ENCODE peak calls at places on chromosomes 13 and 19, in six cellular contexts. N is BJ; L is thoracic aorta; D is fibroblast of pulmonary artery; I is A673; S is naive thymus-derived CD4-positive, alpha-beta T cell. H is an unnamed sample.

GRCh38 chr19:482186-483041 is 13.9 kb upstream of the MADCAM1 start:
- DNase-seq in N (no peak), L (no peak), D (no peak), I (no peak), S (no peak), H (no peak)

GRCh38 chr19:56149656-56150038 is 8.6 kb downstream of the ZNF444 start:
- DNase-seq in N (no peak), L (no peak), D (no peak), I (no peak), S (no peak), H (no peak)

GRCh38 chr13:44801990-44802389 is 187.3 kb downstream of the NUFIP1 start:
- DNase-seq in N (peak), L (no peak), D (peak), I (no peak), S (no peak), H (no peak)

GRCh38 chr19:9953802-9954542 is 17.7 kb upstream of the OLFM2 start:
- DNase-seq in N (no peak), L (no peak), D (no peak), I (peak), S (no peak), H (no peak)

GRCh38 chr19:3857449-3858003 is 11.3 kb downstream of the ZFR2 start:
- DNase-seq in N (no peak), L (no peak), D (no peak), I (no peak), S (no peak), H (peak)

GRCh38 chr19:19217110-19217509 is 5.4 kb downstream of the NCAN start:
- DNase-seq in N (no peak), L (no peak), D (peak), I (no peak), S (no peak), H (no peak)

GRCh38 chr19:38710928-38711725 is 33.1 kb downstream of the CAPN12 start:
- DNase-seq in N (no peak), L (no peak), D (no peak), I (no peak), S (no peak), H (no peak)

GRCh38 chr19:882871-883497 is 10.0 kb downstream of the MED16 start:
- DNase-seq in N (no peak), L (no peak), D (no peak), I (no peak), S (no peak), H (no peak)

GRCh38 chr19:19409235-19410030 is 4.0 kb downstream of the GATAD2A start:
- DNase-seq in N (no peak), L (no peak), D (no peak), I (no peak), S (no peak), H (no peak)

GRCh38 chr13:29435125-29435911 is 160.2 kb downstream of the SLC7A1 start:
- DNase-seq in N (peak), L (no peak), D (peak), I (no peak), S (no peak), H (no peak)

GRCh38 chr19:35977446-35978222 is 17.4 kb upstream of the SDHAF1 start:
- DNase-seq in N (no peak), L (no peak), D (no peak), I (peak), S (no peak), H (no peak)

GRCh38 chr13:51929699-51930098 is 67.9 kb downstream of the CCDC70 start:
- DNase-seq in N (no peak), L (no peak), D (no peak), I (no peak), S (no peak), H (no peak)

GRCh38 chr19:38283261-38283660 is 18.9 kb downstream of the SPINT2 start:
- DNase-seq in N (no peak), L (no peak), D (no peak), I (no peak), S (no peak), H (no peak)

GRCh38 chr13:33845572-33846305 is 27.8 kb downstream of the RFC3 start:
- DNase-seq in N (no peak), L (no peak), D (no peak), I (no peak), S (no peak), H (no peak)

GRCh38 chr19:30227071-30227621 is 145.0 kb upstream of the ZNF536 start:
- DNase-seq in N (no peak), L (no peak), D (peak), I (no peak), S (no peak), H (no peak)

GRCh38 chr19:30229524-30230174 is 142.5 kb upstream of the ZNF536 start:
- DNase-seq in N (no peak), L (no peak), D (no peak), I (no peak), S (no peak), H (no peak)

GRCh38 chr19:30227661-30228112 is 144.5 kb upstream of the ZNF536 start:
- DNase-seq in N (no peak), L (no peak), D (peak), I (peak), S (peak), H (no peak)

GRCh38 chr19:30228113-30228725 is 144.0 kb upstream of the ZNF536 start:
- DNase-seq in N (no peak), L (no peak), D (no peak), I (peak), S (no peak), H (no peak)

GRCh38 chr19:30228726-30229523 is 143.3 kb upstream of the ZNF536 start:
- DNase-seq in N (no peak), L (no peak), D (peak), I (no peak), S (no peak), H (no peak)
- H3K4me3 ChIP-seq in N (peak), L (peak), D (peak), I (peak), S (no peak), H (no peak)

DNA sequence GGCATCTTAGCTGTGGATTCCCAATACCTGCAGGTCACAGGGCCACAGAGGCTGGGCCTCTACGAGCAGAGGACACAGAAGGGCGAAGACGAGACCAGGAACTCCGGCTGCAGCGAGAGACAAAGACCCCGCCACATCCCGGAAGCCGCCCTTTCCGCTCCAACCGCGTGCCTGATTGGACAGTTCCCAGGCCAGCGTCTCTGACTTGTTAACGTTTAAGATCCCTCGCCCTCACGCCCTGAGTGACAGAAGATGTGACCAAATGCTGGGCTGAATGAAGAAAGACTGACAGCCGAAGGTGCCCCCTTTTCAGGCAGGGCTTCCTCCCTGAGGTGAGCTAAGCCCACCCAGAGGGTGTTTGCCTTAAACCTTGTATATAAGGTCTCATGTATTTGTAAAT is at the start of gene ZNF98:
- DNase-seq in N (no peak), L (no peak), D (peak), I (no peak), S (no peak), H (no peak)
- H3K4me3 ChIP-seq in N (no peak), L (peak), D (no peak), I (no peak), S (no peak), H (no peak)

GRCh38 chr19:13100031-13100588 is 2.5 kb downstream of the LYL1 start:
- DNase-seq in N (no peak), L (no peak), D (no peak), I (no peak), S (peak), H (peak)

GRCh38 chr19:13102416-13102665 is 317 bp downstream of the LYL1 start:
- DNase-seq in N (no peak), L (no peak), D (no peak), I (no peak), S (no peak), H (no peak)

GRCh38 chr19:13101590-13102415 is 855 bp downstream of the LYL1 start:
- DNase-seq in N (no peak), L (no peak), D (no peak), I (no peak), S (no peak), H (no peak)

GRCh38 chr19:13099073-13099999 is 3.3 kb downstream of the LYL1 start:
- DNase-seq in N (no peak), L (no peak), D (peak), I (no peak), S (peak), H (no peak)

DNA sequence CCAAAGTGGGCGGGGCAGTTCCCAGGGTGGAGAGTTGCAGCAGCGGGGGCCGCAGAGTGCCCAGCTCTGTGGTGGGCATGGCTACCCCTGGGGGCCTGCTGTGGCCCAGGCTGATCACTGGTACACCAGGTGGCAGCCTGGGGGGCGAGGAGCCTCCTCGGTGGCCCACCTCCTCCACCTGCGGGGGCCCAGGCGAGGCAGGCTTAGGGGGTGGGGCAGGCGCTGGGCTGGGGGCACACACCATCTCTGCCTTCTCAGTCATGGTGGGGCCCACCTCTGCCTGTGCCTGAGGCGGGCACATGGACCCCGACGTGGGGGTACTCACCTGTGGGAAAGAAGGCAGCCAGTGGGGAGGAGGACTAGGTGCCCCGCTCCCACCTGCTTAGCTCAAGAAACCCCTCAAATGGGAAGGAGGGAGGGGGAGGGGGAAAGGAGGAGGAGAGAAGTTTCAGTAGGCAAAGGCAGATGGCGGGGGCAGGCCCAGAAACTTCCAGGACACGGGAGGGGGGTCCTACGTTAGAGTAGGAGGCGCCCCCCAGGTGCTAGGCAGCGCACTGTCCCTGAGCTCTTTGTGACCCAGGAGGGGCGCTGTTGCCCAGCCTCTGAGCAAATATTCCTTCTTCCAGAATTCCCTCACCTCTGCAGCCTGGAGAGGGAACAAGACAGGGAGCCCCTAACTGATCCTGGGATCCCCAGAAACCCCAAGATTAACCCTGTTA is 1.6 kb downstream of the LYL1 start:
- DNase-seq in N (no peak), L (no peak), D (no peak), I (no peak), S (no peak), H (no peak)
- H3K4me3 ChIP-seq in N (no peak), L (peak), D (no peak), I (no peak), S (peak), H (peak)

GRCh38 chr13:101544979-101545378 is 92.5 kb downstream of the ITGBL1 start:
- DNase-seq in N (no peak), L (no peak), D (no peak), I (no peak), S (no peak), H (no peak)
- H3K4me3 ChIP-seq in N (no peak), L (no peak), D (no peak), I (no peak), S (no peak), H (no peak)

GRCh38 chr13:73231456-73231855 is 172.7 kb downstream of the KLF5 start:
- DNase-seq in N (no peak), L (no peak), D (no peak), I (peak), S (no peak), H (no peak)
- H3K4me3 ChIP-seq in N (no peak), L (no peak), D (no peak), I (no peak), S (no peak), H (no peak)

GRCh38 chr19:12636631-12637030 is 25.9 kb downstream of the ZNF791 start:
- DNase-seq in N (no peak), L (no peak), D (no peak), I (no peak), S (no peak), H (no peak)

GRCh38 chr19:12641456-12641855 is 25.1 kb downstream of the MAN2B1 start:
- DNase-seq in N (no peak), L (no peak), D (no peak), I (no peak), S (no peak), H (no peak)

GRCh38 chr19:12638611-12639182 is 27.8 kb downstream of the MAN2B1 start:
- DNase-seq in N (no peak), L (no peak), D (no peak), I (no peak), S (no peak), H (no peak)

GRCh38 chr19:12642506-12642905 is 24.0 kb downstream of the MAN2B1 start:
- DNase-seq in N (no peak), L (no peak), D (no peak), I (no peak), S (no peak), H (no peak)

DNA sequence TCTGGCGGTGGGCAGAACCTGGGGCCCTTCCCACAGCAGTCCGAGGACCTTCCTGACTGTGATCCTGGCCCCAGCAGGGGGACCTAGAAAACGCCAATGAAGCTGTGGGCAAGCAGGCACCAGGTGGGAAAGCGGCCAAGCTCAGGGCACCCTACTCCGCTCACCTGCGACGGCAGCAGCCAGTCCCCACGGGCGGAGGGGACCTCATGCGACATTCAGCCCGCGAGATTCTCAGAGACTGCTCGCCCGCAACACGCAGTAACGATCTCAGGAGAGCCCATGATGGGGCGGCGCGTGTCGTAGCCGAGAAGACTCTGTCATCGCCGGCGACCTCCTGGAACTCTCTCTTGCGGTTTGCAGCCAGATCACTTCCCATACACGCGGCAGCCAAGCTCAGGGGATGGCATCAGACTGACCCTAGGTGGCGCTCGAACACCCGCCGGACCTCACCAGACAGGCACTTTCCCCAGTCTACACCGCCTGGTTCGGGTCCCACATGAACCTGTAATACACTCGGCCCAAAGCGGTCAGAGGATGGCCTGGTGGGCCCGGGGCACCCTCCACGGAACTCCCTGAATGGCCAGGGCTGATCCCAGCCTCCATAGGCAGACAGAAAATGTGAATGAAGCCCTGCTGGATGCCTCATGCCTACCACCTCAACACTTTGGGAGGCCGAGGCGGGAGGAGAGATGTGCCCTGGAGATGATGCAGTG is 26.5 kb downstream of the MAN2B1 start:
- DNase-seq in N (peak), L (peak), D (peak), I (peak), S (peak), H (peak)
- H3K4me3 ChIP-seq in N (no peak), L (peak), D (peak), I (no peak), S (peak), H (no peak)

GRCh38 chr13:93268327-93269028 is 41.9 kb downstream of the GPC6 start:
- DNase-seq in N (no peak), L (no peak), D (no peak), I (no peak), S (no peak), H (no peak)

GRCh38 chr13:93266681-93267080 is 40.1 kb downstream of the GPC6 start:
- DNase-seq in N (no peak), L (no peak), D (no peak), I (no peak), S (no peak), H (no peak)

GRCh38 chr13:93265800-93266199 is 39.2 kb downstream of the GPC6 start:
- DNase-seq in N (no peak), L (no peak), D (no peak), I (no peak), S (no peak), H (no peak)

DNA sequence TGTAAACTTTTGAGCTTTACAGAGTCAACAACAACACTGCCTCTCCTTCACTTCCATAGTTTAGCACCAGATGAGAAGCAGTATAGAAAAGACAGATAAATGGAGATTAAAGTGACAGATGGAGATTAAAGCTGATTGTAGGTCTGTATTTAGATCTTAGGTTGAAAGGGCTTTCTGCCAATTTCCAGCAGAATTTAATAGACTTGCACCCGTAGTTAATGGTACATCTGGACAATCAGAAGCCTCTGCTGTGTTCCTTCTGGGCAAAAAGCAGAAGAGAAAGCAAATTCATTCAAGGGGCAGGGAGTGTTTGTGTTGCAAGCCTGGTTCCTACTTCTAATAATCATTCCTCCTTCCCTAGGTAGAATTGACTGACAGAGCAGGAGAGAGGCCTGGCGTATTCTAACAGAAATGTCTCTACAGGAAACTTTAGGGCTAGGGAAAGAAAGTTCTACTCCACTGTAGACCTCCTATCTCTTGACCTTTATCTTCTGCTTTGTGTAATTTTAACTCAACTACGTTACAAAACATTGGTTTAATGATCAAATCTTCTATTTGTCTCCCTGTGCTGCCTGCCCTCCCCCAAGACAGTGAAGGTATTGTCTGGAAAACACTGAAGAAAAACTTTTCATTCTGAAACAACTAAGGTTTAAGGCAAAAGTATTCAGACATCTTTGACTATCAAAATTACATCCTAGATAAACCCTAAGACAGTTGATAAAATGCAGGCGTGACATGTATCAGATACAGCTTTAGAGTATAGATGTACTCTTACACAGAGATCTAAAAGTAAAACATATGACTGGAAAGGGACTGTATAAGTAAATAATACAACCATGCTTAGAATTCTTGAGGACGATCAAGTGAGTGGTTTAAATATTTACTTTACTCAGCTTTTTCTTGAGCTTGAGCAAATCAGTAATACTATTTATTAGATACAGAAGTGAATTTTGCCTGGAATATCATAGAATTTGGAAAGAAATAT is 44.5 kb downstream of the GPC6 start:
- DNase-seq in N (no peak), L (no peak), D (no peak), I (peak), S (no peak), H (no peak)
- H3K4me3 ChIP-seq in N (no peak), L (no peak), D (no peak), I (no peak), S (no peak), H (no peak)

H was measured in GM12864.